ENCODE peak calls at places on chromosomes 12 and 14, in five cellular contexts. X, M, Q, W and N are unnamed samples.

GRCh38 chr12:41683023-41683422 is 461.7 kb downstream of the GXYLT1 start:
- DNase-seq in X (no peak), M (no peak), Q (no peak), W (no peak), N (no peak)

GRCh38 chr12:132489078-132489601 is 811 bp upstream of the FBRSL1 start:
- DNase-seq in X (no peak), M (no peak), Q (no peak), W (no peak), N (peak)

GRCh38 chr14:51931308-51931707 is 58.0 kb upstream of the RTRAF start:
- DNase-seq in X (no peak), M (peak), Q (no peak), W (no peak), N (no peak)

GRCh38 chr14:52068741-52069616 is at the start of gene NID2:
- DNase-seq in X (peak), M (peak), Q (no peak), W (peak), N (no peak)

GRCh38 chr12:108798551-108799221 is 58.7 kb downstream of the SSH1 start:
- DNase-seq in X (no peak), M (peak), Q (no peak), W (no peak), N (no peak)

GRCh38 chr14:99334277-99334676 is 62.3 kb upstream of the BCL11B start:
- DNase-seq in X (no peak), M (no peak), Q (no peak), W (no peak), N (no peak)

GRCh38 chr12:96226801-96227348 is 32.7 kb downstream of the ELK3 start:
- DNase-seq in X (no peak), M (no peak), Q (no peak), W (no peak), N (no peak)

GRCh38 chr12:116582610-116583009 is 23.4 kb downstream of the MAP1LC3B2 start:
- DNase-seq in X (no peak), M (peak), Q (no peak), W (no peak), N (peak)

GRCh38 chr12:130714091-130714590 is 2.0 kb downstream of the RIMBP2 start:
- DNase-seq in X (no peak), M (no peak), Q (no peak), W (no peak), N (no peak)

GRCh38 chr14:54487771-54488170 is 1.0 kb downstream of the GMFB start:
- DNase-seq in X (peak), M (peak), Q (no peak), W (no peak), N (no peak)

GRCh38 chr12:82659343-82660207 is 27.1 kb upstream of the TMTC2 start:
- DNase-seq in X (no peak), M (no peak), Q (no peak), W (no peak), N (no peak)

GRCh38 chr12:109115404-109115757 is 1.0 kb upstream of the ACACB start:
- DNase-seq in X (no peak), M (no peak), Q (no peak), W (peak), N (no peak)

GRCh38 chr12:26150737-26151450 is 26.1 kb upstream of the BHLHE41 start:
- DNase-seq in X (no peak), M (peak), Q (no peak), W (no peak), N (no peak)

GRCh38 chr14:60266021-60266937 is 17.3 kb downstream of the PPM1A start:
- DNase-seq in X (no peak), M (no peak), Q (peak), W (peak), N (peak)

GRCh38 chr14:36511981-36512584 is 7.9 kb downstream of the NKX2-1 start:
- DNase-seq in X (no peak), M (no peak), Q (no peak), W (no peak), N (no peak)

GRCh38 chr12:113214938-113215400 is 6.3 kb upstream of the TPCN1 start:
- DNase-seq in X (peak), M (peak), Q (peak), W (peak), N (no peak)

GRCh38 chr14:75341639-75342038 is 63.0 kb downstream of the FOS start:
- DNase-seq in X (no peak), M (no peak), Q (no peak), W (no peak), N (no peak)
- TF ChIP-seq CEBPB in X (no peak), M (no peak), Q (no peak), W (no peak), N (no peak)

GRCh38 chr12:54662028-54662427 is 13.9 kb upstream of the DCD start:
- DNase-seq in X (no peak), M (no peak), Q (no peak), W (no peak), N (no peak)
- TF ChIP-seq CEBPB in X (no peak), M (no peak), Q (no peak), W (no peak), N (no peak)

GRCh38 chr14:88388741-88389282 is 3.4 kb downstream of the SPATA7 start:
- DNase-seq in X (peak), M (no peak), Q (no peak), W (no peak), N (no peak)

GRCh38 chr14:88384653-88385205 is 728 bp upstream of the SPATA7 start:
- DNase-seq in X (no peak), M (no peak), Q (no peak), W (no peak), N (peak)

GRCh38 chr14:88380405-88380804 is 5.1 kb upstream of the SPATA7 start:
- DNase-seq in X (peak), M (peak), Q (no peak), W (no peak), N (no peak)

GRCh38 chr14:88386395-88386794 is 938 bp downstream of the SPATA7 start:
- DNase-seq in X (no peak), M (no peak), Q (no peak), W (no peak), N (no peak)

GRCh38 chr14:88385212-88386101 is at the start of gene SPATA7:
- DNase-seq in X (peak), M (peak), Q (peak), W (peak), N (peak)
- TF ChIP-seq CEBPB in X (no peak), M (no peak), Q (no peak), W (no peak), N (no peak)

GRCh38 chr14:75127903-75128595 is 1.2 kb upstream of the NEK9 start:
- DNase-seq in X (no peak), M (no peak), Q (no peak), W (peak), N (no peak)

GRCh38 chr14:75123991-75124390 is 2.9 kb downstream of the NEK9 start:
- DNase-seq in X (peak), M (peak), Q (peak), W (no peak), N (peak)

GRCh38 chr14:75125617-75126016 is 1.2 kb downstream of the NEK9 start:
- DNase-seq in X (peak), M (peak), Q (no peak), W (no peak), N (no peak)

GRCh38 chr14:75126679-75127473 is at the start of gene NEK9:
- DNase-seq in X (peak), M (peak), Q (peak), W (peak), N (peak)

DNA sequence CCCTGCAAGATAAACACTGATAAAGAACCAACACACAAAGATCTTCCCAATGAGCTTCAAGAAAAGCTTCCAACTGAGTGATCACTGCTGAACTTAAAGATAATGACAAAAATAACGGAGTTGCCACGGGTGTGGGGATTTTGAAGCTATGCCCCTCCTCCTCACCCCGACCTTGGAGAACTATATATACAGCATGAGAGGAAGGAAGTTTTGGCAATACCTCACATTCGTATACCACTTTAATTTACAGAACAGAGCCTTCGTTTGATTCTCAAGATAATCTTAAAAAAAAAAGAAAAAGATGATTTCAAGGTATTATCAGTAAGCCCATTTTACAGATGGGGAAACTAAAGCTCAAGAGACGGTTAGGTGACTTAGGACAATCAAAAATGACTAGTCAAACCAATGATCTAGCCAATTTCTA is 715 bp downstream of the NEK9 start:
- DNase-seq in X (no peak), M (no peak), Q (no peak), W (no peak), N (no peak)
- TF ChIP-seq CEBPB in X (no peak), M (no peak), Q (no peak), W (no peak), N (no peak)

GRCh38 chr14:68669644-68670343 is 123.1 kb downstream of the ZFP36L1 start:
- DNase-seq in X (no peak), M (no peak), Q (no peak), W (no peak), N (no peak)
- TF ChIP-seq CEBPB in X (no peak), M (no peak), Q (no peak), W (no peak), N (no peak)

DNA sequence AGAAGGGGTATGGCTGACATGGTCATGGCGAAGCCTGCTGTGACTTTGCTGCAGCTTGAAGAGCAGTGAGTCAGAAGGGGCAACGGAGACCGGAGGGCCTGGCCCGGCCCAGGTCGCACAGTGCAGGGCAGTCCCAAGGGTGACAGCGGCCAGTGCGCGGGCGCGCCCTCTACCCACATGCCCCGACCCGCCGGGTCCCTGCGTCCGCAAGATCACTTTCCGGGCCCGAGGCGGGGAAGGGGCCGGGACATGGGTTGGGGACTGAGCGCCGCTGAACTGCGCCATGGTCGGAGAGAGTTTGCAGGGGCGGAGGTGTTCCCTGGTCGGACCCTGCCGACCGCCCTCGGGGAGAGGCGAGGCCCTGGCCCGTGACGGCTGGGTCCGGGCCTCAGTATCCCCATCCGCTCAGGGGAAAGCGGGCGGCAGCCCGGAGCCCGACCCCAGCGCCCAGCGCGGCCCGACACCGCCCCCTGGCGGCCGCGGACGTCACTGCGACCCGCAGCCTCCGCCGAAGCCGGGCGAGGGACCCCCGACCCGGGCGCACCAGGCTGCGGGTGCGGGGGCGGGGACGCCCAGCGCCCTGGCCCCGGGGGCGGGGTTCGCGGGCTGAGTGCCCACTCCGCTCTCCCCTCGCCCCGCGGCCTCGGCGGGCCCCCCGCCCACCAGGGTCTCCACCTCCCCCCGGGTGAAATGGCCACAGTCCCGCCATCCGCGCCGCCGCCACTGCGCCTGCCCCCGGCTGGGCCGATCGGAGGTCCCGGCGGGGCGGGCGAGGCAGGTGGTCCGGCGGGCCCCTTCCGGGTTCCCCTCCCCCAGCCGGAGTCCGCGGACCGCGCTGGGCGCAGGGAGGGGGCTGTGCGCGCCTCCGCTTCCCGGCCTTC is 7.2 kb upstream of the ANKRD9 start:
- DNase-seq in X (peak), M (no peak), Q (no peak), W (peak), N (peak)
- TF ChIP-seq CEBPB in X (no peak), M (no peak), Q (no peak), W (no peak), N (no peak)

GRCh38 chr12:67681941-67682340 is 33.4 kb downstream of the DYRK2 start:
- DNase-seq in X (no peak), M (no peak), Q (no peak), W (no peak), N (no peak)
- TF ChIP-seq CEBPB in X (no peak), M (no peak), Q (no peak), W (no peak), N (no peak)